ENCODE peak calls at places on chromosomes 5 and 9, in eight cellular contexts. N is activated naive CD8-positive, alpha-beta T cell treated with anti-CD3 and anti-CD28 coated beads, Interleukin-2, amount 50 U/mL, for 24 hours; M is activated T-cell treated with anti-CD3 and anti-CD28 coated beads, Interleukin-2, amount 50 U/mL, for 72 hours; G is SK-N-SH; X is activated T-helper 1 cell treated with anti-CD3 and anti-CD28 coated beads, Interleukin-2, amount 50 U/mL, for 16 hours; S is cardiac muscle cell; Z is GM13977; D is NCI-H1694 treated with DMSO at 0.1 percent for 48 hours. U is an unnamed sample.

GRCh38 chr5:172854451-172854871 is 20.4 kb downstream of the ERGIC1 start:
- DNase-seq in M (no peak), Z (no peak), D (no peak), G (no peak), X (no peak), N (no peak), S (no peak), U (peak)

GRCh38 chr9:133582501-133583045 is 26.6 kb downstream of the FAM163B start:
- DNase-seq in N (no peak), G (no peak), Z (no peak), X (no peak), D (no peak), S (no peak), M (no peak), U (no peak)

GRCh38 chr9:7169717-7170348 is 412.1 kb downstream of the KDM4C start:
- DNase-seq in M (no peak), X (no peak), G (no peak), D (no peak), Z (no peak), S (peak), N (no peak), U (no peak)

GRCh38 chr9:17453751-17454150 is 125.1 kb upstream of the SH3GL2 start:
- DNase-seq in M (no peak), D (no peak), X (no peak), S (no peak), G (no peak), N (no peak), Z (no peak), U (no peak)

GRCh38 chr9:6272229-6272597 is 56.0 kb upstream of the TPD52L3 start:
- DNase-seq in M (no peak), N (no peak), X (no peak), Z (no peak), D (no peak), G (no peak), S (no peak), U (no peak)

GRCh38 chr5:133952729-133953567 is 15.5 kb downstream of the C5orf15 start:
- DNase-seq in S (no peak), X (no peak), Z (no peak), G (no peak), N (no peak), D (no peak), M (no peak), U (no peak)

GRCh38 chr5:5042786-5043185 is 97.3 kb upstream of the ADAMTS16 start:
- DNase-seq in N (no peak), X (no peak), S (no peak), G (no peak), M (no peak), D (no peak), Z (no peak), U (no peak)

GRCh38 chr5:132054031-132054696 is 6.3 kb upstream of the IL3 start:
- DNase-seq in S (no peak), N (peak), M (no peak), Z (peak), D (no peak), X (no peak), G (no peak), U (peak)

GRCh38 chr9:15999422-16000339 is 446.8 kb downstream of the CCDC171 start:
- DNase-seq in S (no peak), X (no peak), N (no peak), D (no peak), G (peak), M (no peak), Z (no peak), U (no peak)